ENCODE peak calls at places on chromosomes 3 and 15, in eight cellular contexts. Q is sciatic nerve; H is RPMI8226; D is dorsolateral prefrontal cortex; K is WERI-Rb-1; X is osteocyte; P is NCI-H1930; C is stimulated activated CD4-positive, alpha-beta T cell treated with anti-CD3 and anti-CD28 coated beads, Interleukin-15, amount 100 ng/mL, for 1 hour. F is an unnamed sample.

GRCh38 chr3:43005253-43005652 is 26.1 kb downstream of the GASK1A start:
- DNase-seq in Q (no peak), H (no peak), D (no peak), K (no peak), X (no peak), P (no peak), C (no peak), F (no peak)

GRCh38 chr3:25587526-25587925 is 77.2 kb downstream of the TOP2B start:
- DNase-seq in Q (no peak), H (no peak), D (no peak), K (no peak), X (no peak), P (no peak), C (no peak), F (no peak)

GRCh38 chr3:10319804-10320203 is 1.1 kb downstream of the SEC13 start:
- DNase-seq in Q (no peak), H (no peak), D (no peak), K (no peak), X (no peak), P (no peak), C (no peak), F (no peak)

GRCh38 chr3:43405888-43406636 is 119.7 kb downstream of the SNRK start:
- DNase-seq in Q (no peak), H (no peak), D (no peak), K (no peak), X (no peak), P (no peak), C (no peak), F (no peak)

GRCh38 chr3:140655678-140656077 is 22.2 kb upstream of the TRIM42 start:
- DNase-seq in Q (no peak), H (no peak), D (no peak), K (no peak), X (no peak), P (no peak), C (no peak), F (no peak)

GRCh38 chr15:31442203-31443090 is 115.8 kb downstream of the KLF13 start:
- DNase-seq in Q (no peak), H (no peak), D (no peak), K (peak; percentile 79), X (peak; percentile 85), P (no peak), C (no peak), F (no peak)

GRCh38 chr3:194871143-194871863 is 185.6 kb downstream of the FAM43A start:
- DNase-seq in Q (peak; percentile 69), H (peak; percentile 33), D (no peak), K (peak; percentile 93), X (peak; percentile 96), P (no peak), C (no peak), F (no peak)

GRCh38 chr3:133192363-133192945 is 154.3 kb downstream of the TMEM108 start:
- DNase-seq in Q (no peak), H (no peak), D (no peak), K (no peak), X (no peak), P (no peak), C (no peak), F (no peak)

GRCh38 chr15:48625126-48625525 is 20.4 kb downstream of the FBN1 start:
- DNase-seq in Q (no peak), H (no peak), D (no peak), K (no peak), X (no peak), P (no peak), C (no peak), F (no peak)

GRCh38 chr3:39189648-39190269 is 2.6 kb downstream of the XIRP1 start:
- DNase-seq in Q (no peak), H (peak; percentile 89), D (no peak), K (peak; percentile 72), X (no peak), P (peak; percentile 5), C (no peak), F (no peak)

GRCh38 chr15:66839511-66840112 is 137.6 kb downstream of the SMAD6 start:
- DNase-seq in Q (no peak), H (no peak), D (no peak), K (no peak), X (no peak), P (no peak), C (no peak), F (no peak)

GRCh38 chr3:42411429-42411828 is 1.0 kb upstream of the LYZL4 start:
- DNase-seq in Q (no peak), H (no peak), D (no peak), K (no peak), X (no peak), P (no peak), C (no peak), F (no peak)

GRCh38 chr3:106392905-106393304 is 524.1 kb upstream of the CBLB start:
- DNase-seq in Q (no peak), H (no peak), D (no peak), K (no peak), X (no peak), P (no peak), C (no peak), F (no peak)

GRCh38 chr3:127139601-127140500 is 53.1 kb upstream of the PRR23E start:
- DNase-seq in Q (peak; percentile 39), H (no peak), D (no peak), K (no peak), X (peak; percentile 80), P (no peak), C (no peak), F (no peak)

GRCh38 chr3:169581633-169582032 is 81.9 kb downstream of the MECOM start:
- DNase-seq in Q (no peak), H (no peak), D (no peak), K (no peak), X (no peak), P (no peak), C (no peak), F (no peak)

GRCh38 chr3:55524565-55525244 is 37.6 kb upstream of the WNT5A start:
- DNase-seq in Q (no peak), H (no peak), D (no peak), K (no peak), X (no peak), P (no peak), C (no peak), F (no peak)

GRCh38 chr3:160697628-160698382 is 20.8 kb downstream of the ARL14 start:
- DNase-seq in Q (no peak), H (no peak), D (no peak), K (no peak), X (no peak), P (no peak), C (no peak), F (no peak)

GRCh38 chr15:60766391-60767128 is 287.6 kb upstream of the ICE2 start:
- DNase-seq in Q (no peak), H (no peak), D (no peak), K (no peak), X (no peak), P (no peak), C (no peak), F (no peak)

GRCh38 chr3:78870484-78870883 is 897.3 kb downstream of the ROBO1 start:
- DNase-seq in Q (no peak), H (no peak), D (no peak), K (no peak), X (no peak), P (no peak), C (no peak), F (no peak)

GRCh38 chr15:34855397-34855796 is 60.0 kb upstream of the ACTC1 start:
- DNase-seq in Q (no peak), H (no peak), D (no peak), K (no peak), X (no peak), P (no peak), C (no peak), F (no peak)

GRCh38 chr3:106842151-106842550 is 535.1 kb upstream of the CCDC54 start:
- DNase-seq in Q (no peak), H (no peak), D (no peak), K (no peak), X (no peak), P (no peak), C (no peak), F (no peak)